ENCODE peak calls at places on chromosomes 7 and 10, in ten cellular contexts. L, X, A, D, Y, H, Z, J, N and K are unnamed samples.

GRCh38 chr7:42677751-42678231 is 234.1 kb downstream of the C7orf25 start:
- DNase-seq in L (no peak), N (no peak), A (no peak), X (peak), D (no peak), J (peak), Z (peak), H (no peak), Y (no peak), K (no peak)

GRCh38 chr7:99824091-99824490 is 3.7 kb upstream of the CYP3A43 start:
- DNase-seq in N (no peak), D (peak), H (no peak), L (no peak), Z (no peak), X (no peak), J (no peak), A (no peak), Y (no peak), K (no peak)

GRCh38 chr10:78309536-78310237 is 276.0 kb downstream of the RPS24 start:
- DNase-seq in N (no peak), Y (no peak), X (no peak), Z (no peak), D (no peak), H (no peak), J (no peak), L (no peak), A (no peak), K (no peak)

GRCh38 chr7:75951506-75951905 is 36.6 kb downstream of the POR start:
- DNase-seq in N (no peak), Z (peak), L (no peak), D (no peak), J (no peak), A (no peak), H (no peak), Y (no peak), X (peak), K (no peak)

GRCh38 chr7:128831994-128832879 is 2.0 kb downstream of the FLNC start:
- DNase-seq in Z (peak), D (no peak), H (no peak), J (no peak), L (no peak), X (peak), N (no peak), Y (peak), A (no peak), K (no peak)

GRCh38 chr10:44125879-44126675 is 258.8 kb downstream of the CXCL12 start:
- DNase-seq in L (no peak), D (peak), J (no peak), H (no peak), X (peak), N (no peak), Y (no peak), A (no peak), Z (no peak), K (no peak)

GRCh38 chr7:108181073-108181985 is 51.2 kb upstream of the LAMB4 start:
- DNase-seq in Y (peak), H (peak), D (no peak), X (peak), Z (peak), A (no peak), L (no peak), N (no peak), J (peak), K (peak)

GRCh38 chr7:46391215-46391614 is 470.1 kb upstream of the IGFBP3 start:
- DNase-seq in N (no peak), L (no peak), Y (no peak), Z (no peak), H (no peak), D (no peak), J (peak), X (peak), A (no peak), K (no peak)

GRCh38 chr7:129607471-129608120 is 3.9 kb upstream of the NRF1 start:
- DNase-seq in H (no peak), Y (peak), A (peak), N (peak), X (peak), D (peak), Z (peak), J (peak), L (no peak), K (no peak)

GRCh38 chr7:26365077-26365896 is 73.6 kb downstream of the SNX10 start:
- DNase-seq in Y (peak), D (peak), L (peak), J (peak), X (peak), N (peak), A (no peak), H (peak), Z (peak), K (peak)

GRCh38 chr7:98974205-98974604 is 95.9 kb downstream of the TRRAP start:
- DNase-seq in Z (no peak), N (no peak), A (no peak), X (no peak), L (no peak), D (no peak), Y (no peak), J (no peak), H (no peak), K (no peak)

GRCh38 chr7:112290065-112290464 is 83.6 kb downstream of the ZNF277 start:
- DNase-seq in N (no peak), Z (peak), D (no peak), X (peak), Y (no peak), A (no peak), J (peak), L (no peak), H (no peak), K (no peak)

GRCh38 chr7:155807013-155807804 is 5.1 kb downstream of the SHH start:
- DNase-seq in Z (no peak), Y (peak), J (no peak), N (no peak), H (no peak), A (no peak), L (no peak), D (no peak), X (no peak), K (no peak)

GRCh38 chr7:81926154-81926553 is 156.3 kb upstream of the HGF start:
- DNase-seq in N (no peak), X (no peak), L (no peak), Z (no peak), Y (no peak), J (no peak), H (no peak), D (no peak), A (no peak), K (no peak)

GRCh38 chr7:104779888-104780287 is 234.1 kb upstream of the KMT2E start:
- DNase-seq in J (no peak), D (no peak), L (no peak), Y (no peak), N (no peak), Z (no peak), X (no peak), H (no peak), A (no peak), K (no peak)